ENCODE peak calls at places on chromosomes 5 and 9, in ten cellular contexts. H, A, F, E, K, O, B, N, U and Y are unnamed samples.

GRCh38 chr9:88791105-88791805 is 200.0 kb upstream of the S1PR3 start:
- DNase-seq in H (peak; percentile 51), A (no peak), F (no peak), E (no peak), K (no peak), O (no peak), B (peak; percentile 97), N (no peak), U (no peak), Y (no peak)

GRCh38 chr9:81896067-81896466 is 32.2 kb upstream of the SPATA31D4 start:
- DNase-seq in H (no peak), A (no peak), F (no peak), E (no peak), K (no peak), O (no peak), B (no peak), N (no peak), U (no peak), Y (no peak)

GRCh38 chr5:67404261-67405100 is 207.9 kb upstream of the CD180 start:
- DNase-seq in H (no peak), A (no peak), F (no peak), E (no peak), K (no peak), O (no peak), B (peak; percentile 72), N (no peak), U (no peak), Y (peak; percentile 60)

GRCh38 chr9:105662184-105663104 is at the start of gene TAL2:
- DNase-seq in H (no peak), A (no peak), F (no peak), E (no peak), K (no peak), O (no peak), B (no peak), N (no peak), U (no peak), Y (no peak)

GRCh38 chr5:59039003-59039295 is 456.1 kb downstream of the RAB3C start:
- DNase-seq in H (no peak), A (no peak), F (peak; percentile 53), E (no peak), K (no peak), O (no peak), B (no peak), N (no peak), U (no peak), Y (no peak)

GRCh38 chr5:79802404-79802803 is 112.8 kb downstream of the CMYA5 start:
- DNase-seq in H (no peak), A (no peak), F (no peak), E (no peak), K (no peak), O (no peak), B (no peak), N (no peak), U (no peak), Y (no peak)

GRCh38 chr5:171270136-171270535 is 38.9 kb upstream of the TLX3 start:
- DNase-seq in H (no peak), A (no peak), F (no peak), E (no peak), K (no peak), O (no peak), B (peak; percentile 44), N (no peak), U (no peak), Y (no peak)

GRCh38 chr9:32502459-32502858 is 23.5 kb downstream of the RIGI start:
- DNase-seq in H (no peak), A (no peak), F (no peak), E (no peak), K (no peak), O (no peak), B (peak; percentile 51), N (no peak), U (no peak), Y (peak; percentile 29)

GRCh38 chr5:169576181-169576598 is 7.4 kb upstream of the SPDL1 start:
- DNase-seq in H (peak; percentile 56), A (no peak), F (no peak), E (no peak), K (no peak), O (no peak), B (peak; percentile 87), N (no peak), U (no peak), Y (peak; percentile 52)

GRCh38 chr5:126335871-126336270 is 87.3 kb upstream of the GRAMD2B start:
- DNase-seq in H (no peak), A (no peak), F (no peak), E (no peak), K (no peak), O (no peak), B (peak; percentile 59), N (no peak), U (no peak), Y (no peak)

GRCh38 chr5:137594717-137595116 is 95.6 kb upstream of the SPOCK1 start:
- DNase-seq in H (no peak), A (no peak), F (peak; percentile 21), E (no peak), K (no peak), O (no peak), B (no peak), N (no peak), U (no peak), Y (no peak)

GRCh38 chr9:2087500-2088313 is 72.6 kb downstream of the SMARCA2 start:
- DNase-seq in H (no peak), A (no peak), F (peak; percentile 31), E (no peak), K (no peak), O (no peak), B (peak; percentile 64), N (no peak), U (no peak), Y (peak; percentile 30)

GRCh38 chr9:21611896-21612295 is 129.8 kb upstream of the IFNE start:
- DNase-seq in H (no peak), A (no peak), F (no peak), E (no peak), K (no peak), O (no peak), B (no peak), N (no peak), U (no peak), Y (peak; percentile 64)

GRCh38 chr9:92406506-92406905 is 2.1 kb upstream of the OGN start:
- DNase-seq in H (no peak), A (peak; percentile 38), F (no peak), E (peak; percentile 28), K (peak; percentile 80), O (no peak), B (peak; percentile 37), N (no peak), U (peak; percentile 38), Y (no peak)

GRCh38 chr5:154274828-154275185 is 84.3 kb downstream of the GALNT10 start:
- DNase-seq in H (no peak), A (no peak), F (no peak), E (no peak), K (no peak), O (no peak), B (no peak), N (no peak), U (no peak), Y (peak; percentile 15)

GRCh38 chr5:17315710-17316221 is 98.3 kb downstream of the BASP1 start:
- DNase-seq in H (no peak), A (no peak), F (no peak), E (no peak), K (no peak), O (no peak), B (peak; percentile 91), N (no peak), U (no peak), Y (no peak)

DNA sequence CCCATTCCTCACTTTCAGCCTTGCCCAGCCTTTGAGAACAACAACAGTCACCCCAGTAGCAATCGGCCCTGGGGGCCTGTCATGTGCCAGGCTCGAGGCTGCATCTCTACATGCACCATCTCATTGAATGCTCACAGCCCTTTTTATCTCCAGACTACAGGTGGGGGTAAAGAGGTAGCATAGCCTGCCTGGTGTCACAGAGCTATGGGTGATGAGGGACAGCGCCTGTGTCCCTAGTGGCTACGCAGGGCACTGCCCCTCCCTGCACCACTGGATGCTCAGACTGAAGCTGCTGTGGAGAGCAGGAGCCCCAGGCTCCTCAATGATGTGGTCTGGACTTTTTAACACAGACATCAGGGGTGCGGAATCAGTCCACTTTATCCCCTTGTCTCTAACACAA is 2.8 kb downstream of the CAMK2A start:
- DNase-seq in H (no peak), A (no peak), F (peak; percentile 75), E (no peak), K (no peak), O (no peak), B (no peak), N (no peak), U (no peak), Y (no peak)
- TF ChIP-seq CTCF in H (no peak), A (no peak), F (peak; percentile 62), E (no peak), K (no peak), O (no peak), B (peak; percentile 26), N (peak; percentile 45), U (peak; percentile 22), Y (no peak)

GRCh38 chr5:151678146-151678545 is 8.6 kb downstream of the SPARC start:
- DNase-seq in H (no peak), A (no peak), F (no peak), E (no peak), K (no peak), O (no peak), B (peak; percentile 31), N (peak; percentile 52), U (peak; percentile 54), Y (no peak)
- H3K27ac ChIP-seq in H (peak overlapping the region; percentile 100), A (no peak overlapping the region), F (no peak overlapping the region), E (no peak overlapping the region), K (peak overlapping the region; percentile 89), O (no peak overlapping the region), B (peak overlapping the region; percentile 63), N (peak overlapping the region; percentile 93), U (peak overlapping the region; percentile 95), Y (no peak overlapping the region)

DNA sequence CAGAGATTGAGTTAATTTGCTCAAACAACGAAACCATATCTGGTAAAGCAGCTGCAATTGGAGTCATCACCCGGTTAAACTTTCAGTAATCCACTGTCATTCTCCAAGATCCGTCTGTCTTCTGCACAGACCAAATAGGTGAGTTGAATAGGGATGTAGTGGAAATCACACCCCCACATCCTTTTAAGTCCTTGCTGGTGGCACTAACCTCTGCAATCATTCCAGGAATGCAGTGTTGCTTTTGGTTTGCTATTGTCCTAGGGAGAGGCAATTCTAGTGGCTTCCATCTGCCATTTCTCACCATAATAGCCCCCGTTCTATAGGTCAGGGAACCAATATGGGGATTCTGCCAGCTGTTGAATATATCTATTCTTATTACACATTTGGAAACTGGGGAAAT is 14.6 kb upstream of the BTF3 start:
- DNase-seq in H (no peak), A (no peak), F (peak; percentile 23), E (no peak), K (no peak), O (no peak), B (no peak), N (no peak), U (no peak), Y (no peak)
- TF ChIP-seq CTCF in H (no peak), A (no peak), F (no peak), E (no peak), K (no peak), O (no peak), B (no peak), N (no peak), U (no peak), Y (no peak)

DNA sequence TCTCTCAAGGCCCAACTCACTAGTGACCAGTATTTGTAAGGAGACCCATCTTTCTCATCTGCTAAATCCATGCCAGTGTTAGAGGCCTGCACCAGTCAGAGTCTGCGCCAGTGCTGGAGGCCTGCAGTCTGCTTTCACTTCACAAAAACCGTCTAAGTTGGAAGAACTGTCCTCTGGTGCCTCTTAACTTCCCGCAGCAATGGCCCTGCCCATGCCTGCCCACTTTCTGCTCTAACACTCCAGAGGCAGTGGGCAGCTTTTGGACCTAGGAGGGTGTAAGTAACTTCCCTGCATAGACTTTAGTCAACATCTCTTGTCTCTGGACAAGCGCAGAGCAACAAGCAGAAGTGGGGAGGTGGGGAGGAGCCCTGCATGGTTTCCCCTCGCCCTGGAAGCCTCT is 152.9 kb downstream of the AUH start:
- DNase-seq in H (no peak), A (no peak), F (no peak), E (no peak), K (no peak), O (no peak), B (no peak), N (no peak), U (no peak), Y (no peak)
- H3K27ac ChIP-seq in H (no peak overlapping the region), A (no peak overlapping the region), F (no peak overlapping the region), E (peak overlapping the region; percentile 75), K (peak overlapping the region; percentile 49), O (peak overlapping the region; percentile 93), B (no peak overlapping the region), N (no peak overlapping the region), U (peak overlapping the region; percentile 76), Y (peak overlapping the region; percentile 63)